ENCODE peak calls at places on chromosomes 4 and X, in nine cellular contexts. T is neural progenitor cell, C is upper lobe of left lung, Q is heart right ventricle, B is K562, S is A549, I is fibroblast of lung, E is MM.1S, J is transverse colon. F is an unnamed sample. For H3K4me1, the result is how much of the 10 kb centered on the place peaks cover.

GRCh38 chrX:37315511-37316248 is 33.5 kb upstream of the PRRG1 start:
- DNase-seq in Q (no peak), J (no peak), T (no peak), B (no peak), I (no peak), S (no peak), E (no peak), C (no peak), F (no peak)

GRCh38 chrX:81301877-81302276 is 100.0 kb downstream of the SH3BGRL start:
- DNase-seq in E (no peak), Q (no peak), S (no peak), I (no peak), B (no peak), J (no peak), C (no peak), T (no peak), F (no peak)

GRCh38 chr4:79249879-79250503 is 75.9 kb downstream of the NAA11 start:
- DNase-seq in C (no peak), Q (no peak), B (no peak), E (no peak), T (no peak), J (no peak), S (no peak), I (no peak), F (peak)

GRCh38 chr4:15778191-15778741 is at the start of gene CD38:
- DNase-seq in J (peak), I (no peak), E (peak), S (peak), B (no peak), Q (peak), C (peak), T (peak), F (peak)

GRCh38 chrX:141341341-141341740 is 99.0 kb upstream of the SPANXC start:
- DNase-seq in S (peak), C (no peak), Q (no peak), I (peak), J (no peak), B (no peak), T (no peak), E (no peak), F (no peak)

GRCh38 chr4:152014280-152014679 is 253.5 kb upstream of the GATB start:
- DNase-seq in I (no peak), S (no peak), B (no peak), C (no peak), E (peak), T (no peak), J (peak), Q (no peak), F (peak)

GRCh38 chr4:24514808-24515207 is 69.5 kb downstream of the DHX15 start:
- DNase-seq in J (no peak), C (no peak), I (no peak), E (no peak), Q (no peak), S (peak), T (no peak), B (no peak), F (no peak)

GRCh38 chr4:1096841-1097240 is 16.5 kb downstream of the RNF212 start:
- DNase-seq in S (no peak), J (no peak), Q (no peak), I (no peak), E (no peak), C (no peak), B (no peak), T (no peak), F (no peak)

GRCh38 chrX:136031626-136032025 is 46.4 kb downstream of the SLC9A6 start:
- DNase-seq in Q (no peak), C (no peak), E (peak), I (no peak), S (no peak), B (no peak), J (no peak), T (no peak), F (no peak)

GRCh38 chrX:145673851-145674250 is 143.8 kb upstream of the SLITRK2 start:
- DNase-seq in I (no peak), Q (no peak), S (no peak), B (no peak), C (no peak), E (no peak), T (no peak), J (no peak), F (no peak)

GRCh38 chr4:122576261-122577188 is 44.3 kb downstream of the IL21 start:
- DNase-seq in C (no peak), T (peak), B (peak), J (no peak), Q (no peak), E (peak), S (peak), I (peak), F (peak)

GRCh38 chrX:40006025-40007017 is 91.4 kb downstream of the BCOR start:
- DNase-seq in T (peak), E (peak), I (no peak), Q (peak), B (no peak), S (no peak), C (no peak), J (peak), F (peak)

GRCh38 chr4:179447308-179447707 is 2005.1 kb upstream of the AGA start:
- DNase-seq in S (no peak), Q (no peak), J (no peak), E (no peak), T (no peak), I (peak), B (no peak), C (no peak), F (no peak)

GRCh38 chrX:152913354-152913753 is 15.5 kb downstream of the ZNF185 start:
- DNase-seq in I (no peak), Q (no peak), E (no peak), B (no peak), C (no peak), S (no peak), T (no peak), J (no peak), F (no peak)

GRCh38 chrX:152912641-152913040 is 14.8 kb downstream of the ZNF185 start:
- DNase-seq in B (no peak), E (no peak), Q (no peak), C (no peak), T (no peak), J (no peak), S (no peak), I (no peak), F (no peak)

GRCh38 chrX:152912121-152912520 is 14.3 kb downstream of the ZNF185 start:
- DNase-seq in I (no peak), B (peak), E (no peak), J (no peak), Q (no peak), T (no peak), S (no peak), C (no peak), F (no peak)

GRCh38 chrX:152915541-152916241 is 17.8 kb downstream of the ZNF185 start:
- DNase-seq in C (no peak), T (peak), S (peak), J (no peak), B (peak), E (peak), I (peak), Q (no peak), F (peak)

DNA sequence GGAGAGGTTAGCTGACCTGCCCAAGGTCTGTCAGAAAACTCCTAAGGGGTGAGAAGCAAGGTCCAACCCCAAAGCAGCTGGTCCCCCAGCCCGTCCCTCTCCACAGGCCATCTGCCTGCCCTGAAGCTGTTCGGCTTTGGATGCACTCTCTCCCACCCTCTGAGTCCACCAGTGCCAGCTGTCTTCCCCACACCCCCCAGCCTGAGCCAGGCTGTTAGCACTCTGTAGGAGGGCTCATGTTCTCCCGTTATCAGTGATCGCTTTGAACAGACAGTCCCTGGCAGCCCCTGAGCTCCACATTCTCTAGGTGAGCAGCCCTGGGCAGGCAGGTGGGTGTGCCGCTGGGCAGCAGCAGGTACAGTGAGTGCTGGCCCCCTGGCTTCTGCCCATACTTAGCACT is 16.0 kb downstream of the ZNF185 start:
- DNase-seq in C (no peak), T (no peak), J (no peak), I (no peak), Q (no peak), E (no peak), B (no peak), S (no peak), F (no peak)
- H3K4me1 ChIP-seq in C (under half), T (under half), J (under half), I (under half), Q (under half), E (under half), B (under half), S (under half), F (under half)

DNA sequence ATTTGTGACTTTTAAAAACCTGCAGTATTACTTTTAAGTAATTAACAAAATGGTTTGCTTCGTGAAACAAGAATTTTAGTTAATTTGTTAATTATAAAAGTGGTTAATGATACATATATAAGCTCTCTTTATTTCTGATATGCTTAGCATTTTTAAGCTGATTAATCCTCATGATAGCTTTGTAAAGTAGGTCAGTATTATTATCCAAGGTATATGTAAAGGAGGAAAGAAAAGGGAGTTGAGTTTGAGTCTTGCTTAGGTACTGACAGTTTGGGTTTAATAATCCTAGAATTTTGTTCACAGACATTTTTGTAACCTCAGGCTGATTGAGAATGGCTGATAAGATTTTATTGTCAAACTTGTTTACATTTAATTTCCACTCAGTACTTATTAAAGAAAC is 21.8 kb downstream of the HERC3 start:
- DNase-seq in C (no peak), S (no peak), T (no peak), E (no peak), I (no peak), J (no peak), B (no peak), Q (no peak), F (no peak)
- H3K4me1 ChIP-seq in C (under half), S (half or more), T (under half), E (under half), I (under half), J (under half), B (under half), Q (half or more), F (under half)

GRCh38 chr4:73701116-73701515 is 39.3 kb upstream of the CXCL8 start:
- DNase-seq in Q (no peak), E (no peak), B (no peak), T (no peak), I (peak), C (no peak), S (no peak), J (no peak), F (no peak)
- H3K4me1 ChIP-seq in Q (under half), E (under half), B (under half), T (under half), I (under half), C (under half), S (under half), J (under half), F (under half)

GRCh38 chr4:119005888-119006287 is 117.2 kb downstream of the SYNPO2 start:
- DNase-seq in T (no peak), J (no peak), Q (no peak), I (no peak), C (no peak), B (no peak), S (no peak), E (no peak), F (no peak)

GRCh38 chr4:119011607-119011988 is 122.9 kb downstream of the SYNPO2 start:
- DNase-seq in J (no peak), B (no peak), I (no peak), Q (no peak), T (no peak), C (no peak), S (no peak), E (no peak), F (no peak)

GRCh38 chr4:119016636-119017035 is 119.0 kb upstream of the MYOZ2 start:
- DNase-seq in T (no peak), S (no peak), B (no peak), I (peak), J (no peak), C (no peak), E (no peak), Q (no peak), F (no peak)

GRCh38 chr4:119014658-119015057 is 121.0 kb upstream of the MYOZ2 start:
- DNase-seq in Q (no peak), J (no peak), T (no peak), I (no peak), C (no peak), S (no peak), E (no peak), B (no peak), F (no peak)

GRCh38 chr4:119010909-119011606 is 122.4 kb downstream of the SYNPO2 start:
- DNase-seq in Q (no peak), E (no peak), B (no peak), J (no peak), S (no peak), T (no peak), C (peak), I (no peak), F (no peak)
- H3K4me1 ChIP-seq in Q (half or more), E (under half), B (under half), J (under half), S (under half), T (under half), C (under half), I (under half), F (under half)

DNA sequence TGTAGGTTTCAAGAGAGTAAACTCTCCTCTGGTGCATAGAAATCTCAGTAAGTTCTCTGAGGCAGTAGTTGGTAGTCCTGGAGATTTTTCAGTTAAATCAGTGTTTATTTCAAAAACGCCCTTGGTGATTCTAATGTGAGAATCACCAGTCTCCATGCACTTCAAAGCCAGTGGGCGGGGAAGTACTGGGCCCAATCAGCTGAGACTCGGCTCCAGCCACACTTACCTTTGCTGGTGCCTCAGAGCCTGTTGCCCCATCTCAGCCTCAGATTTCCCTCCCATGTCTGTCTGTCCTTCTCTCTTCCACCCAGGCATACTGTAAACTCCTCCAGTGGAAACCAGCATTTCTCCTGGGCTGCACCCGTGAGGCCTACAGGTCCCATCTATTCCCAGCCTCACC is 7.4 kb upstream of the MGST2 start:
- DNase-seq in E (no peak), B (no peak), C (no peak), T (peak), I (no peak), S (no peak), Q (no peak), J (no peak), F (no peak)
- H3K4me1 ChIP-seq in E (under half), B (under half), C (under half), T (under half), I (under half), S (under half), Q (under half), J (under half), F (under half)

GRCh38 chr4:130029442-130029841 is 933.5 kb downstream of the C4orf33 start:
- DNase-seq in T (peak), B (no peak), E (no peak), S (no peak), Q (no peak), I (no peak), J (no peak), C (no peak), F (no peak)

GRCh38 chr4:130023088-130023487 is 927.1 kb downstream of the C4orf33 start:
- DNase-seq in J (no peak), E (no peak), S (no peak), Q (no peak), I (no peak), B (no peak), T (no peak), C (no peak), F (no peak)

GRCh38 chr4:130026185-130026584 is 930.2 kb downstream of the C4orf33 start:
- DNase-seq in J (no peak), I (no peak), C (no peak), E (no peak), S (no peak), Q (no peak), B (no peak), T (peak), F (peak)

GRCh38 chr4:130028552-130028951 is 932.6 kb downstream of the C4orf33 start:
- DNase-seq in I (no peak), C (no peak), J (no peak), T (peak), B (no peak), E (peak), Q (no peak), S (no peak), F (no peak)

DNA sequence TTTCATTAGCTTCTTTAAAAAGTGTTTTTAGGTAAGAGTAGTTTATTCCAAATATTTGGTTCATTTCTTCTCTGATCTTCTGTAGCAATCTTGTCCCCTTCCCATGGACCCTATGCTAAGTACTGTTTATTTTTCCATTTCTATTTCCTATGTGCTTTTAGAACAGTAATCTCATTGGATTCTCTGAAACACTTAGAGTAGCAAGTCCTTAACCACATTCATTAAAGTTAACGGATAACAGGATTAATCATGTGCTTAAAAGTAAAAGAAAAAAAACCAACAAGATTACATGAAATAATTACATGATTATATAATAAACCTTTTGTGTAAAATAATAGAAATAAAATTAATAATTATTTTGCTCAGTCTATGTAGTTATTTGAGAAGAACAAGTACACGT is 929.7 kb downstream of the C4orf33 start:
- DNase-seq in Q (no peak), C (no peak), J (no peak), I (no peak), T (no peak), B (no peak), S (no peak), E (no peak), F (no peak)
- H3K4me1 ChIP-seq in Q (under half), C (under half), J (under half), I (under half), T (half or more), B (under half), S (under half), E (under half), F (under half)

GRCh38 chr4:11505225-11505971 is 76.7 kb upstream of the HS3ST1 start:
- DNase-seq in C (no peak), T (no peak), I (no peak), S (no peak), E (no peak), B (no peak), Q (no peak), J (peak), F (no peak)

GRCh38 chr4:11506194-11506593 is 77.5 kb upstream of the HS3ST1 start:
- DNase-seq in Q (no peak), B (no peak), S (no peak), I (no peak), E (no peak), J (no peak), T (no peak), C (no peak), F (no peak)

GRCh38 chr4:11503166-11503565 is 74.5 kb upstream of the HS3ST1 start:
- DNase-seq in Q (peak), S (no peak), C (no peak), E (no peak), T (no peak), B (no peak), J (no peak), I (no peak), F (no peak)

GRCh38 chr4:11511321-11511720 is 82.6 kb upstream of the HS3ST1 start:
- DNase-seq in I (no peak), B (no peak), J (no peak), E (no peak), T (no peak), Q (no peak), S (no peak), C (no peak), F (no peak)

GRCh38 chr4:11507920-11508319 is 79.2 kb upstream of the HS3ST1 start:
- DNase-seq in I (no peak), Q (no peak), E (no peak), J (no peak), B (no peak), C (no peak), S (no peak), T (no peak), F (no peak)
- H3K4me1 ChIP-seq in I (under half), Q (under half), E (under half), J (under half), B (under half), C (under half), S (under half), T (under half), F (under half)

DNA sequence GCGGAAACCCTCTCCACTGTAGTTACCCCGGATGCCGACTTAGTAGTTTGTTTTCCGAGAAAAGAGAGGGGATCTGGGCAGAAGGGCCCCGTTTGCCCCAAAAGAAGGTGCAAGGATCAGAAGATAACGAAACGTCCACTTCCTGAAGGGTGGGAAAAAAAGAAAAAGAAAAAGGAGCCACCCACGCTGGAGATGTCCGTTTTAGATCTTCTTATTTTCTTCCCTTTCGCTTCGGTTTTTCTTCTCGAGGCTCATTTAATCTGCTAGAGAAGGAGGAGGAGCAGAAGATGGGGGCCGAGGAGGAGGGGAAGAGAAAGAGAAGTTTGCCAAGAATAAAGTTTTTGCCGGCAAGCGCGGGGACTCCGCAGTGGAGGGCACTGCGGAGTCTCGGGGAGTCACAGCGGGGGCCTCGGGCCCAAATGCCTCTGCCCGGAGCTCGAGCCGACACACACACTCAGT is 490 bp downstream of the LEF1 start:
- DNase-seq in E (peak), C (no peak), Q (no peak), T (no peak), I (peak), S (no peak), J (no peak), B (no peak), F (peak)
- H3K4me1 ChIP-seq in E (under half), C (under half), Q (under half), T (under half), I (under half), S (under half), J (under half), B (under half), F (under half)

DNA sequence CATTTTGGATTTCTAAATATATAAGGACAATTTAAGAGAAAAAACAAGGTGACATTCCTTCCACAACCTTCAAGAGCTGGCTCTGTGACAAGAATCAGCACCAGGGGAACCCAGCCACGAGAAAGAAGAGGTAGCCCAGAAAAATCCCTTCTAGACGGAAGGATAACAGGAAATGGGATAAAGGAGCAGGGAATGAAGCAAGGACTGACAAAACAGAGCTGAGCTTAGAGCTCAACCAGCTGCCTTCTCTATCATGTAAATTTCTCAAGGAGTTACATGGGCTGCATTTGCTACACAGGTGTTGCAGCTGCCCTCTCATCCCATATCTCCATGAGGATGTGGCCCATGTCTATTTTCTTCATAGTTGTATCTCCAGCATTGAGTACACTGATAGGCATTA is 154.2 kb upstream of the PRDX4 start:
- DNase-seq in T (peak), I (no peak), Q (no peak), E (no peak), B (no peak), S (no peak), C (no peak), J (no peak), F (no peak)
- H3K4me1 ChIP-seq in T (under half), I (under half), Q (under half), E (under half), B (under half), S (under half), C (under half), J (under half), F (under half)

F was measured in DND-41.